ENCODE peak calls at places on chromosomes 12 and 14, in four cellular contexts. One of them, this sample, is unnamed.

GRCh38 chr12:79020106-79020505 is 155.5 kb downstream of the SYT1 start:
- DNase-seq in uterus: no peak
- DNase-seq in effector memory CD4-positive, alpha-beta T cell: no peak
- DNase-seq in CD8-positive, alpha-beta T cell: no peak
- DNase-seq in this sample: no peak

GRCh38 chr12:120121766-120122293 is 5.3 kb upstream of the RAB35 start:
- DNase-seq in uterus: no peak
- DNase-seq in effector memory CD4-positive, alpha-beta T cell: no peak
- DNase-seq in CD8-positive, alpha-beta T cell: no peak
- DNase-seq in this sample: no peak

GRCh38 chr14:104150201-104151027 is 12.0 kb downstream of the KIF26A start:
- DNase-seq in uterus: no peak
- DNase-seq in effector memory CD4-positive, alpha-beta T cell: no peak
- DNase-seq in CD8-positive, alpha-beta T cell: no peak
- DNase-seq in this sample: no peak

GRCh38 chr12:20486233-20486632 is 117.9 kb downstream of the PDE3A start:
- DNase-seq in uterus: no peak
- DNase-seq in effector memory CD4-positive, alpha-beta T cell: no peak
- DNase-seq in CD8-positive, alpha-beta T cell: no peak
- DNase-seq in this sample: no peak

GRCh38 chr14:73887704-73888459 is 1.2 kb downstream of the ZNF410 start:
- DNase-seq in uterus: no peak
- DNase-seq in effector memory CD4-positive, alpha-beta T cell: no peak
- DNase-seq in CD8-positive, alpha-beta T cell: no peak
- DNase-seq in this sample: no peak

GRCh38 chr14:77018785-77019184 is 9.7 kb downstream of the IRF2BPL start:
- DNase-seq in uterus: no peak
- DNase-seq in effector memory CD4-positive, alpha-beta T cell: no peak
- DNase-seq in CD8-positive, alpha-beta T cell: no peak
- DNase-seq in this sample: no peak

GRCh38 chr12:132323171-132324010 is 6.0 kb downstream of the GALNT9 start:
- DNase-seq in uterus: no peak
- DNase-seq in effector memory CD4-positive, alpha-beta T cell: no peak
- DNase-seq in CD8-positive, alpha-beta T cell: no peak
- DNase-seq in this sample: no peak

GRCh38 chr14:77347746-77348145 is 26.9 kb downstream of the GSTZ1 start:
- DNase-seq in uterus: no peak
- DNase-seq in effector memory CD4-positive, alpha-beta T cell: no peak
- DNase-seq in CD8-positive, alpha-beta T cell: no peak
- DNase-seq in this sample: no peak

GRCh38 chr14:43041976-43042375 is 1435.3 kb downstream of the LRFN5 start:
- DNase-seq in uterus: no peak
- DNase-seq in effector memory CD4-positive, alpha-beta T cell: no peak
- DNase-seq in CD8-positive, alpha-beta T cell: no peak
- DNase-seq in this sample: no peak

GRCh38 chr12:90098132-90098779 is 389.6 kb upstream of the ATP2B1 start:
- DNase-seq in uterus: no peak
- DNase-seq in effector memory CD4-positive, alpha-beta T cell: no peak
- DNase-seq in CD8-positive, alpha-beta T cell: no peak
- DNase-seq in this sample: no peak

GRCh38 chr12:97536353-97536752 is 73.7 kb downstream of the RMST start:
- DNase-seq in uterus: no peak
- DNase-seq in effector memory CD4-positive, alpha-beta T cell: no peak
- DNase-seq in CD8-positive, alpha-beta T cell: no peak
- DNase-seq in this sample: no peak

GRCh38 chr12:75623631-75624118 is 112.3 kb upstream of the KRR1 start:
- DNase-seq in uterus: no peak
- DNase-seq in effector memory CD4-positive, alpha-beta T cell: no peak
- DNase-seq in CD8-positive, alpha-beta T cell: no peak
- DNase-seq in this sample: no peak

GRCh38 chr14:81211844-81212243 is 8.9 kb downstream of the GTF2A1 start:
- DNase-seq in uterus: no peak
- DNase-seq in effector memory CD4-positive, alpha-beta T cell: no peak
- DNase-seq in CD8-positive, alpha-beta T cell: no peak
- DNase-seq in this sample: peak

GRCh38 chr14:95835331-95835730 is 41.3 kb upstream of the TUNAR start:
- DNase-seq in uterus: no peak
- DNase-seq in effector memory CD4-positive, alpha-beta T cell: no peak
- DNase-seq in CD8-positive, alpha-beta T cell: no peak
- DNase-seq in this sample: no peak

GRCh38 chr12:107760207-107760816 is 625 bp downstream of the PRDM4 start:
- DNase-seq in uterus: no peak
- DNase-seq in effector memory CD4-positive, alpha-beta T cell: no peak
- DNase-seq in CD8-positive, alpha-beta T cell: peak
- DNase-seq in this sample: no peak

GRCh38 chr12:107762874-107763273 is 1.9 kb upstream of the PRDM4 start:
- DNase-seq in uterus: no peak
- DNase-seq in effector memory CD4-positive, alpha-beta T cell: no peak
- DNase-seq in CD8-positive, alpha-beta T cell: no peak
- DNase-seq in this sample: no peak

GRCh38 chr12:107761502-107761904 is 566 bp upstream of the PRDM4 start:
- DNase-seq in uterus: no peak
- DNase-seq in effector memory CD4-positive, alpha-beta T cell: no peak
- DNase-seq in CD8-positive, alpha-beta T cell: no peak
- DNase-seq in this sample: no peak

GRCh38 chr12:107760817-107761501 is at the start of gene PRDM4:
- DNase-seq in uterus: peak
- DNase-seq in effector memory CD4-positive, alpha-beta T cell: peak
- DNase-seq in CD8-positive, alpha-beta T cell: peak
- DNase-seq in this sample: peak

GRCh38 chr12:107759410-107759809 is 1.5 kb downstream of the PRDM4 start:
- DNase-seq in uterus: no peak
- DNase-seq in effector memory CD4-positive, alpha-beta T cell: no peak
- DNase-seq in CD8-positive, alpha-beta T cell: no peak
- DNase-seq in this sample: no peak
- H3K4me3 ChIP-seq in uterus: peak
- H3K4me3 ChIP-seq in effector memory CD4-positive, alpha-beta T cell: peak
- H3K4me3 ChIP-seq in CD8-positive, alpha-beta T cell: no peak
- H3K4me3 ChIP-seq in this sample: peak

GRCh38 chr12:8912910-8913309 is 1.4 kb upstream of the PHC1 start:
- DNase-seq in uterus: no peak
- DNase-seq in effector memory CD4-positive, alpha-beta T cell: no peak
- DNase-seq in CD8-positive, alpha-beta T cell: no peak
- DNase-seq in this sample: no peak
- H3K4me3 ChIP-seq in uterus: no peak
- H3K4me3 ChIP-seq in effector memory CD4-positive, alpha-beta T cell: no peak
- H3K4me3 ChIP-seq in CD8-positive, alpha-beta T cell: no peak
- H3K4me3 ChIP-seq in this sample: peak

DNA sequence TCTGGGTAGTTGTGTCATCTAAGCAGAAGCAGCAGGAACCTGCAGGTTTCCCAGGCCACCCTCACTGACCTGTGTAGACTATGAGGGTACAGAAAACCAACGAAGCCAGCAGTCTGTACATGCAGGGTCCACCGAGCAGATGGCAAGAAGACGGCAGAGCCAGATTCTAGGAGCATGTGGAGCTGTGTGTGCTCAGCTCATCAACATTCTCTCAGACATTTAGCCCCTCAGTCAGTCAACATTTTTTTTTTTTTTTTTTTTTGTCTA is 7.3 kb upstream of the ASIC1 start:
- DNase-seq in uterus: no peak
- DNase-seq in effector memory CD4-positive, alpha-beta T cell: no peak
- DNase-seq in CD8-positive, alpha-beta T cell: no peak
- DNase-seq in this sample: no peak
- H3K4me3 ChIP-seq in uterus: peak
- H3K4me3 ChIP-seq in effector memory CD4-positive, alpha-beta T cell: no peak
- H3K4me3 ChIP-seq in CD8-positive, alpha-beta T cell: no peak
- H3K4me3 ChIP-seq in this sample: peak

GRCh38 chr12:104618691-104619090 is 161.9 kb downstream of the CHST11 start:
- DNase-seq in uterus: no peak
- DNase-seq in effector memory CD4-positive, alpha-beta T cell: no peak
- DNase-seq in CD8-positive, alpha-beta T cell: no peak
- DNase-seq in this sample: no peak
- H3K4me3 ChIP-seq in uterus: no peak
- H3K4me3 ChIP-seq in effector memory CD4-positive, alpha-beta T cell: no peak
- H3K4me3 ChIP-seq in CD8-positive, alpha-beta T cell: no peak
- H3K4me3 ChIP-seq in this sample: no peak

GRCh38 chr14:100159865-100160533 is 554 bp upstream of the DEGS2 start:
- DNase-seq in uterus: no peak
- DNase-seq in effector memory CD4-positive, alpha-beta T cell: no peak
- DNase-seq in CD8-positive, alpha-beta T cell: no peak
- DNase-seq in this sample: no peak
- H3K4me3 ChIP-seq in uterus: peak
- H3K4me3 ChIP-seq in effector memory CD4-positive, alpha-beta T cell: peak
- H3K4me3 ChIP-seq in CD8-positive, alpha-beta T cell: peak
- H3K4me3 ChIP-seq in this sample: peak

DNA sequence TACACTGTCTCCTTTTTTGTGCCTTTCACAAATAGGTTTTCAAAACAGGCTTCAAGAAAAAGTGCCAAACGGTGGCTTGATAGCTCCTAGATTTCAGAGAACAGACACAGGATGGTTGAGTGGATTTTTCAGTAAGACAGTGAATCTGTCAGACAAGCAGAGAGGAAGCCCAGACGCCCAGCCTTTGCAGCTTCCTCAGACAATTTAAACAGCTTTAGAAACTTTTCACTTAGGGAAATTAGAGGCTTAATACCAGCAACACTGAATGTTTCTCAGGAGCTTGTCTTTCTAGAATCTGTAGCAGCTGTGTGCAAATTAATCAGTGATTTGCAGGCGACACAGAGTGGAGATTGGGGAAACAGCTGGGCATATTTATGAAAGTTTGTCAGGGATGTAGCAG is 362.2 kb downstream of the GALC start:
- DNase-seq in uterus: peak
- DNase-seq in effector memory CD4-positive, alpha-beta T cell: no peak
- DNase-seq in CD8-positive, alpha-beta T cell: no peak
- DNase-seq in this sample: no peak
- H3K4me3 ChIP-seq in uterus: no peak
- H3K4me3 ChIP-seq in effector memory CD4-positive, alpha-beta T cell: no peak
- H3K4me3 ChIP-seq in CD8-positive, alpha-beta T cell: no peak
- H3K4me3 ChIP-seq in this sample: no peak

This sample was measured in left ventricle myocardium inferior.